ENCODE peak calls at places on chromosomes 11 and 22, in ten cellular contexts. One of them, this sample, is unnamed. For H3K27me3, the result is how much of the 10 kb centered on the place peaks cover.

GRCh38 chr11:69380451-69380901 is 86.5 kb downstream of the MYEOV start:
- DNase-seq in transverse colon: peak
- DNase-seq in IMR-90: no peak
- DNase-seq in HepG2: no peak
- DNase-seq in heart left ventricle: peak
- DNase-seq in right lobe of liver: no peak
- DNase-seq in Peyer's patch: no peak
- DNase-seq in ovary: no peak
- DNase-seq in sigmoid colon: peak
- DNase-seq in adrenal gland: no peak
- DNase-seq in this sample: no peak

GRCh38 chr11:93054881-93055280 is 85.4 kb downstream of the MTNR1B start:
- DNase-seq in ovary: no peak
- DNase-seq in right lobe of liver: no peak
- DNase-seq in adrenal gland: peak
- DNase-seq in heart left ventricle: no peak
- DNase-seq in HepG2: peak
- DNase-seq in Peyer's patch: no peak
- DNase-seq in sigmoid colon: no peak
- DNase-seq in IMR-90: peak
- DNase-seq in transverse colon: no peak
- DNase-seq in this sample: no peak

GRCh38 chr22:30240541-30241417 is 5.8 kb downstream of the LIF start:
- DNase-seq in IMR-90: peak
- DNase-seq in sigmoid colon: no peak
- DNase-seq in HepG2: no peak
- DNase-seq in adrenal gland: no peak
- DNase-seq in heart left ventricle: no peak
- DNase-seq in right lobe of liver: no peak
- DNase-seq in Peyer's patch: peak
- DNase-seq in transverse colon: no peak
- DNase-seq in ovary: no peak
- DNase-seq in this sample: no peak

GRCh38 chr11:42555197-42555596 is 756.6 kb upstream of the API5 start:
- DNase-seq in HepG2: no peak
- DNase-seq in Peyer's patch: no peak
- DNase-seq in sigmoid colon: no peak
- DNase-seq in transverse colon: no peak
- DNase-seq in IMR-90: no peak
- DNase-seq in ovary: no peak
- DNase-seq in heart left ventricle: no peak
- DNase-seq in right lobe of liver: no peak
- DNase-seq in adrenal gland: no peak
- DNase-seq in this sample: no peak

GRCh38 chr11:44589301-44589700 is 23.8 kb downstream of the CD82 start:
- DNase-seq in Peyer's patch: no peak
- DNase-seq in ovary: no peak
- DNase-seq in transverse colon: no peak
- DNase-seq in HepG2: no peak
- DNase-seq in adrenal gland: no peak
- DNase-seq in heart left ventricle: no peak
- DNase-seq in sigmoid colon: peak
- DNase-seq in right lobe of liver: no peak
- DNase-seq in IMR-90: peak
- DNase-seq in this sample: no peak

GRCh38 chr11:36412781-36413383 is 97.2 kb downstream of the TRAF6 start:
- DNase-seq in right lobe of liver: no peak
- DNase-seq in heart left ventricle: no peak
- DNase-seq in Peyer's patch: no peak
- DNase-seq in HepG2: no peak
- DNase-seq in sigmoid colon: no peak
- DNase-seq in IMR-90: peak
- DNase-seq in adrenal gland: peak
- DNase-seq in transverse colon: no peak
- DNase-seq in ovary: no peak
- DNase-seq in this sample: no peak

GRCh38 chr11:35118906-35119305 is 20.1 kb upstream of the CD44 start:
- DNase-seq in transverse colon: peak
- DNase-seq in IMR-90: no peak
- DNase-seq in sigmoid colon: no peak
- DNase-seq in HepG2: no peak
- DNase-seq in adrenal gland: no peak
- DNase-seq in right lobe of liver: no peak
- DNase-seq in heart left ventricle: no peak
- DNase-seq in Peyer's patch: peak
- DNase-seq in ovary: no peak
- DNase-seq in this sample: no peak

GRCh38 chr11:68505596-68505995 is 45.0 kb downstream of the PPP6R3 start:
- DNase-seq in HepG2: no peak
- DNase-seq in adrenal gland: no peak
- DNase-seq in ovary: no peak
- DNase-seq in heart left ventricle: no peak
- DNase-seq in Peyer's patch: no peak
- DNase-seq in sigmoid colon: no peak
- DNase-seq in right lobe of liver: no peak
- DNase-seq in IMR-90: peak
- DNase-seq in transverse colon: no peak
- DNase-seq in this sample: no peak

GRCh38 chr22:29753808-29754657 is 12.8 kb downstream of the ZMAT5 start:
- DNase-seq in Peyer's patch: no peak
- DNase-seq in IMR-90: no peak
- DNase-seq in right lobe of liver: no peak
- DNase-seq in HepG2: no peak
- DNase-seq in ovary: no peak
- DNase-seq in heart left ventricle: no peak
- DNase-seq in transverse colon: no peak
- DNase-seq in adrenal gland: no peak
- DNase-seq in sigmoid colon: no peak
- DNase-seq in this sample: no peak

GRCh38 chr11:40998888-40999287 is 460.6 kb downstream of the LRRC4C start:
- DNase-seq in adrenal gland: no peak
- DNase-seq in HepG2: no peak
- DNase-seq in IMR-90: no peak
- DNase-seq in heart left ventricle: no peak
- DNase-seq in right lobe of liver: no peak
- DNase-seq in transverse colon: no peak
- DNase-seq in Peyer's patch: no peak
- DNase-seq in sigmoid colon: no peak
- DNase-seq in ovary: no peak
- DNase-seq in this sample: no peak

GRCh38 chr11:68469122-68469521 is 8.6 kb downstream of the PPP6R3 start:
- DNase-seq in sigmoid colon: no peak
- DNase-seq in IMR-90: peak
- DNase-seq in right lobe of liver: peak
- DNase-seq in Peyer's patch: no peak
- DNase-seq in adrenal gland: no peak
- DNase-seq in ovary: no peak
- DNase-seq in transverse colon: no peak
- DNase-seq in HepG2: peak
- DNase-seq in heart left ventricle: no peak
- DNase-seq in this sample: no peak

GRCh38 chr11:69567951-69568808 is 72.8 kb upstream of the CCND1 start:
- DNase-seq in HepG2: peak
- DNase-seq in Peyer's patch: no peak
- DNase-seq in sigmoid colon: no peak
- DNase-seq in IMR-90: peak
- DNase-seq in adrenal gland: no peak
- DNase-seq in right lobe of liver: no peak
- DNase-seq in transverse colon: no peak
- DNase-seq in heart left ventricle: no peak
- DNase-seq in ovary: no peak
- DNase-seq in this sample: no peak

GRCh38 chr22:43823911-43824665 is 12.0 kb upstream of the EFCAB6 start:
- DNase-seq in IMR-90: no peak
- DNase-seq in Peyer's patch: no peak
- DNase-seq in adrenal gland: peak
- DNase-seq in transverse colon: no peak
- DNase-seq in sigmoid colon: no peak
- DNase-seq in right lobe of liver: no peak
- DNase-seq in ovary: no peak
- DNase-seq in HepG2: no peak
- DNase-seq in heart left ventricle: no peak
- DNase-seq in this sample: no peak
- H3K27me3 ChIP-seq in IMR-90: under half
- H3K27me3 ChIP-seq in Peyer's patch: under half
- H3K27me3 ChIP-seq in adrenal gland: under half
- H3K27me3 ChIP-seq in transverse colon: under half
- H3K27me3 ChIP-seq in sigmoid colon: under half
- H3K27me3 ChIP-seq in right lobe of liver: under half
- H3K27me3 ChIP-seq in ovary: under half
- H3K27me3 ChIP-seq in HepG2: half or more
- H3K27me3 ChIP-seq in heart left ventricle: under half
- H3K27me3 ChIP-seq in this sample: under half

DNA sequence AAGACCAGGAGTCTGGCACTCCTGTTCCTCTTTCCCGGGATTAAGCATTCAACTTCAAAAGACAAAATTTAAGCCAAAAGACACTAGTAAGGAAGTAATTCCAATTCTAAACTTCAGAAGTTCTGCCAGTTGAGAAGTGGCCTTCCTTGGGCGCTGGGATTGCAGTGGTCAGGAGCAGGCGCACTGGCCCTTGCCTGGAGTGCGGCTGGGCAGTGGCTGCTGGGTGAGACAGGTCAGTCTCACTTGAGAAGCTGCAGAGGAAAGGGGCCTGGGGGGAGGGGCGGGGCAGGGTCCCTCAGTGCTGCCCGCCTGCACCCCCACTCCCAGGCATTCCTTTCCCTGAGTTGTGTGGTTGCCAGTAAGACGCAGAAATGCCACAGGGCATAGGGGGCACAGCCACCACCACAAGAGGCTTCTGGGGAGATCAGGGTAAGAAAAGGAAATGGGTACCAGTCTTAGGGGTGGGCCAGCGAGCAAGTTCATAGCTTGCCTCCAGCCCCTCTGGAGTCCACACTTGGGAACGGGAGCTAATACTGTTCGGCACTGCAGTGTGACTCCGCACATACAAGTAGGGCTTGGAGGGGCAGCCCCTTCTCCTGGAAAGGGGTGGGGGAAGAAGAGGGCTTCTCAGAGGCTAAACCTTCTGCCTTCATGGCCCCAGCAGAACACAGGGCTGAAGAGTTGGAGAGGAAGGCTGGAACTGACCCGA is 5.5 kb downstream of the MRPL49 start:
- DNase-seq in sigmoid colon: peak
- DNase-seq in Peyer's patch: no peak
- DNase-seq in ovary: no peak
- DNase-seq in IMR-90: no peak
- DNase-seq in transverse colon: no peak
- DNase-seq in adrenal gland: no peak
- DNase-seq in HepG2: no peak
- DNase-seq in right lobe of liver: no peak
- DNase-seq in heart left ventricle: no peak
- DNase-seq in this sample: no peak
- TF ChIP-seq POLR2A in sigmoid colon: no peak
- TF ChIP-seq POLR2A in Peyer's patch: no peak
- TF ChIP-seq POLR2A in ovary: no peak
- TF ChIP-seq POLR2A in IMR-90: no peak
- TF ChIP-seq POLR2A in transverse colon: no peak
- TF ChIP-seq POLR2A in adrenal gland: no peak
- TF ChIP-seq POLR2A in HepG2: no peak
- TF ChIP-seq POLR2A in right lobe of liver: no peak
- TF ChIP-seq POLR2A in heart left ventricle: no peak
- TF ChIP-seq POLR2A in this sample: no peak

GRCh38 chr22:38051261-38051660 is 5.9 kb upstream of the PICK1 start:
- DNase-seq in Peyer's patch: no peak
- DNase-seq in adrenal gland: no peak
- DNase-seq in right lobe of liver: no peak
- DNase-seq in sigmoid colon: no peak
- DNase-seq in transverse colon: no peak
- DNase-seq in ovary: no peak
- DNase-seq in IMR-90: no peak
- DNase-seq in HepG2: no peak
- DNase-seq in heart left ventricle: no peak
- DNase-seq in this sample: no peak

GRCh38 chr22:38051900-38052862 is 5.0 kb upstream of the PICK1 start:
- DNase-seq in right lobe of liver: peak
- DNase-seq in adrenal gland: peak
- DNase-seq in HepG2: peak
- DNase-seq in heart left ventricle: peak
- DNase-seq in Peyer's patch: peak
- DNase-seq in transverse colon: peak
- DNase-seq in ovary: peak
- DNase-seq in sigmoid colon: peak
- DNase-seq in IMR-90: peak
- DNase-seq in this sample: peak

GRCh38 chr22:38062782-38063181 is 5.6 kb downstream of the PICK1 start:
- DNase-seq in adrenal gland: peak
- DNase-seq in IMR-90: no peak
- DNase-seq in Peyer's patch: peak
- DNase-seq in HepG2: no peak
- DNase-seq in transverse colon: peak
- DNase-seq in sigmoid colon: no peak
- DNase-seq in heart left ventricle: no peak
- DNase-seq in right lobe of liver: no peak
- DNase-seq in ovary: no peak
- DNase-seq in this sample: peak

DNA sequence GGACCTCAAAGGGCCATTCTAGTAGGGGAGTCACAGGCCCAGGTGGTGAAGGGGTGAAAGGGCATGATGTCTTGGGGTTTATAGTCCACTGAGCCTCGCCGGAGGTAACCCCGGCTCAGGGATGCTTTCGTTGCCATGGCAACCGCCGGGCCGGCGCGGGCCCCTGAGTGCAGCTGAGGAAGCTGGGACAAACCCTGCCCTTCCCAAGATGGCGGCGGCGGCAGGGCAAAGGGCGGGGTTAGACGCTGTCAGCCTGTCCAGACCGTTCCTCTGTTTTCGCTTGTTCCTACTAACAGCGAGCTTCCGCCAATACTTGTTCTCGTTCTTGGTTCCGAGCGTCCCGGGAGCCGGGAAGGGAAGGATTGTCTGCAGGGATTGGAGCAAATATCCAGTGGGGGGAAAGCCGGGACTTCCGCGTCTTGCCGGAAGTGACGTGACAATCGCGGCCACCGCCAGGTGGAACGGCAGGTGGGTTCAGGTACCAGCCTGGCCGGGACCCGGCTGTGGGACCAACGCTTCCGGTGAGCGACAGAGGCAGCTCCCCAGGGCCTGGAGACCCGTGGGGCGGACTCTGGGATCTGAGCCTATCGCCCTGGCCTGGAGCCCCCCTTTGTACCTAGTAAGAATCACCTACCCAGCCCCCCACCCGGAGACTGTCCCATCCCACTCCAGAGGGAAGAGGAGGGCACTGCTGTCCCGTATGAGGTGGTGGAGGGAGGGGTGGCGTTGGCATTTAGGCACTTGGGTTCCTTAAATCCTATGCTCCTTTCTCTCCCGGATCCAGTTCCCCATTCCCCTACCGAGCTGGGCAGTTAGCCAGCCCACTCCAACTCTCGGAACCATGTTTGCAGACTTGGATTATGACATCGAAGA is at the start of gene PICK1:
- DNase-seq in Peyer's patch: peak
- DNase-seq in IMR-90: peak
- DNase-seq in heart left ventricle: peak
- DNase-seq in adrenal gland: peak
- DNase-seq in transverse colon: peak
- DNase-seq in right lobe of liver: peak
- DNase-seq in sigmoid colon: peak
- DNase-seq in ovary: peak
- DNase-seq in HepG2: peak
- DNase-seq in this sample: peak
- TF ChIP-seq CTCF in Peyer's patch: no peak
- TF ChIP-seq CTCF in IMR-90: no peak
- TF ChIP-seq CTCF in heart left ventricle: no peak
- TF ChIP-seq CTCF in adrenal gland: peak
- TF ChIP-seq CTCF in transverse colon: peak
- TF ChIP-seq CTCF in right lobe of liver: no peak
- TF ChIP-seq CTCF in sigmoid colon: no peak
- TF ChIP-seq CTCF in ovary: peak
- TF ChIP-seq CTCF in HepG2: peak
- TF ChIP-seq CTCF in this sample: no peak

GRCh38 chr11:116723511-116723910 is 49.3 kb downstream of the BUD13 start:
- DNase-seq in IMR-90: no peak
- DNase-seq in adrenal gland: no peak
- DNase-seq in sigmoid colon: no peak
- DNase-seq in transverse colon: no peak
- DNase-seq in heart left ventricle: no peak
- DNase-seq in HepG2: no peak
- DNase-seq in right lobe of liver: no peak
- DNase-seq in ovary: no peak
- DNase-seq in Peyer's patch: no peak
- DNase-seq in this sample: no peak
- H3K27me3 ChIP-seq in IMR-90: half or more
- H3K27me3 ChIP-seq in adrenal gland: under half
- H3K27me3 ChIP-seq in sigmoid colon: under half
- H3K27me3 ChIP-seq in transverse colon: under half
- H3K27me3 ChIP-seq in heart left ventricle: under half
- H3K27me3 ChIP-seq in HepG2: half or more
- H3K27me3 ChIP-seq in right lobe of liver: under half
- H3K27me3 ChIP-seq in ovary: under half
- H3K27me3 ChIP-seq in Peyer's patch: under half
- H3K27me3 ChIP-seq in this sample: under half